ENCODE peak calls at places on chromosomes 13 and 19, in seven cellular contexts. One of them, this sample, is unnamed.
A peak's percentile ranks its signal among the peaks of the same experiment; 100 is the strongest.

GRCh38 chr19:16477311-16477710 is 5.5 kb upstream of the EPS15L1 start:
- DNase-seq in AG04449: no peak
- DNase-seq in stimulated activated naive CD8-positive, alpha-beta T cell treated with anti-CD3 and anti-CD28 coated beads, Interleukin-15, amount 100 ng/mL, for 72 hours: no peak
- DNase-seq in nucleus accumbens: no peak
- DNase-seq in caudate nucleus: no peak
- DNase-seq in HepG2: no peak
- DNase-seq in naive thymus-derived CD8-positive, alpha-beta T cell: no peak
- DNase-seq in this sample: no peak

GRCh38 chr19:15479391-15480345 is at the start of gene PGLYRP2:
- DNase-seq in AG04449: no peak
- DNase-seq in stimulated activated naive CD8-positive, alpha-beta T cell treated with anti-CD3 and anti-CD28 coated beads, Interleukin-15, amount 100 ng/mL, for 72 hours: no peak
- DNase-seq in nucleus accumbens: no peak
- DNase-seq in caudate nucleus: no peak
- DNase-seq in HepG2: peak; percentile 31
- DNase-seq in naive thymus-derived CD8-positive, alpha-beta T cell: peak; percentile 23
- DNase-seq in this sample: no peak

GRCh38 chr19:30450101-30450500 is 77.9 kb downstream of the ZNF536 start:
- DNase-seq in AG04449: no peak
- DNase-seq in stimulated activated naive CD8-positive, alpha-beta T cell treated with anti-CD3 and anti-CD28 coated beads, Interleukin-15, amount 100 ng/mL, for 72 hours: no peak
- DNase-seq in nucleus accumbens: peak; percentile 78
- DNase-seq in caudate nucleus: peak; percentile 59
- DNase-seq in HepG2: no peak
- DNase-seq in naive thymus-derived CD8-positive, alpha-beta T cell: no peak
- DNase-seq in this sample: peak; percentile 24

GRCh38 chr13:27264181-27264580 is 6.4 kb upstream of the RASL11A start:
- DNase-seq in AG04449: no peak
- DNase-seq in stimulated activated naive CD8-positive, alpha-beta T cell treated with anti-CD3 and anti-CD28 coated beads, Interleukin-15, amount 100 ng/mL, for 72 hours: no peak
- DNase-seq in nucleus accumbens: no peak
- DNase-seq in caudate nucleus: peak; percentile 13
- DNase-seq in HepG2: no peak
- DNase-seq in naive thymus-derived CD8-positive, alpha-beta T cell: no peak
- DNase-seq in this sample: no peak

GRCh38 chr19:7468840-7469239 is 20.0 kb downstream of the PEX11G start:
- DNase-seq in AG04449: no peak
- DNase-seq in stimulated activated naive CD8-positive, alpha-beta T cell treated with anti-CD3 and anti-CD28 coated beads, Interleukin-15, amount 100 ng/mL, for 72 hours: no peak
- DNase-seq in nucleus accumbens: no peak
- DNase-seq in caudate nucleus: no peak
- DNase-seq in HepG2: no peak
- DNase-seq in naive thymus-derived CD8-positive, alpha-beta T cell: no peak
- DNase-seq in this sample: no peak

GRCh38 chr13:26007774-26008173 is 44.0 kb downstream of the SHISA2 start:
- DNase-seq in AG04449: no peak
- DNase-seq in stimulated activated naive CD8-positive, alpha-beta T cell treated with anti-CD3 and anti-CD28 coated beads, Interleukin-15, amount 100 ng/mL, for 72 hours: no peak
- DNase-seq in nucleus accumbens: no peak
- DNase-seq in caudate nucleus: no peak
- DNase-seq in HepG2: no peak
- DNase-seq in naive thymus-derived CD8-positive, alpha-beta T cell: no peak
- DNase-seq in this sample: no peak

GRCh38 chr13:113787694-113788093 is 28.7 kb downstream of the TMEM255B start:
- DNase-seq in AG04449: no peak
- DNase-seq in stimulated activated naive CD8-positive, alpha-beta T cell treated with anti-CD3 and anti-CD28 coated beads, Interleukin-15, amount 100 ng/mL, for 72 hours: no peak
- DNase-seq in nucleus accumbens: no peak
- DNase-seq in caudate nucleus: no peak
- DNase-seq in HepG2: no peak
- DNase-seq in naive thymus-derived CD8-positive, alpha-beta T cell: no peak
- DNase-seq in this sample: peak; percentile 24

GRCh38 chr19:6249296-6249695 is 30.5 kb downstream of the MLLT1 start:
- DNase-seq in AG04449: no peak
- DNase-seq in stimulated activated naive CD8-positive, alpha-beta T cell treated with anti-CD3 and anti-CD28 coated beads, Interleukin-15, amount 100 ng/mL, for 72 hours: no peak
- DNase-seq in nucleus accumbens: peak; percentile 50
- DNase-seq in caudate nucleus: no peak
- DNase-seq in HepG2: no peak
- DNase-seq in naive thymus-derived CD8-positive, alpha-beta T cell: no peak
- DNase-seq in this sample: no peak

GRCh38 chr19:14550201-14550754 is 20.9 kb downstream of the TECR start:
- DNase-seq in AG04449: no peak
- DNase-seq in stimulated activated naive CD8-positive, alpha-beta T cell treated with anti-CD3 and anti-CD28 coated beads, Interleukin-15, amount 100 ng/mL, for 72 hours: no peak
- DNase-seq in nucleus accumbens: no peak
- DNase-seq in caudate nucleus: no peak
- DNase-seq in HepG2: no peak
- DNase-seq in naive thymus-derived CD8-positive, alpha-beta T cell: no peak
- DNase-seq in this sample: peak; percentile 84

GRCh38 chr13:25988655-25989054 is 63.2 kb downstream of the SHISA2 start:
- DNase-seq in AG04449: no peak
- DNase-seq in stimulated activated naive CD8-positive, alpha-beta T cell treated with anti-CD3 and anti-CD28 coated beads, Interleukin-15, amount 100 ng/mL, for 72 hours: no peak
- DNase-seq in nucleus accumbens: no peak
- DNase-seq in caudate nucleus: no peak
- DNase-seq in HepG2: no peak
- DNase-seq in naive thymus-derived CD8-positive, alpha-beta T cell: no peak
- DNase-seq in this sample: no peak

GRCh38 chr19:38061294-38061693 is 154.3 kb downstream of the SIPA1L3 start:
- DNase-seq in AG04449: peak; percentile 36
- DNase-seq in stimulated activated naive CD8-positive, alpha-beta T cell treated with anti-CD3 and anti-CD28 coated beads, Interleukin-15, amount 100 ng/mL, for 72 hours: no peak
- DNase-seq in nucleus accumbens: no peak
- DNase-seq in caudate nucleus: no peak
- DNase-seq in HepG2: no peak
- DNase-seq in naive thymus-derived CD8-positive, alpha-beta T cell: no peak
- DNase-seq in this sample: no peak

GRCh38 chr19:42419309-42419708 is 7.9 kb downstream of the LIPE start:
- DNase-seq in AG04449: no peak
- DNase-seq in stimulated activated naive CD8-positive, alpha-beta T cell treated with anti-CD3 and anti-CD28 coated beads, Interleukin-15, amount 100 ng/mL, for 72 hours: no peak
- DNase-seq in nucleus accumbens: no peak
- DNase-seq in caudate nucleus: no peak
- DNase-seq in HepG2: no peak
- DNase-seq in naive thymus-derived CD8-positive, alpha-beta T cell: no peak
- DNase-seq in this sample: no peak

GRCh38 chr13:47572375-47572774 is 428.7 kb downstream of the SUCLA2 start:
- DNase-seq in AG04449: no peak
- DNase-seq in stimulated activated naive CD8-positive, alpha-beta T cell treated with anti-CD3 and anti-CD28 coated beads, Interleukin-15, amount 100 ng/mL, for 72 hours: no peak
- DNase-seq in nucleus accumbens: no peak
- DNase-seq in caudate nucleus: no peak
- DNase-seq in HepG2: no peak
- DNase-seq in naive thymus-derived CD8-positive, alpha-beta T cell: no peak
- DNase-seq in this sample: no peak

GRCh38 chr13:86000546-86000945 is 201.3 kb upstream of the SLITRK6 start:
- DNase-seq in AG04449: no peak
- DNase-seq in stimulated activated naive CD8-positive, alpha-beta T cell treated with anti-CD3 and anti-CD28 coated beads, Interleukin-15, amount 100 ng/mL, for 72 hours: no peak
- DNase-seq in nucleus accumbens: no peak
- DNase-seq in caudate nucleus: no peak
- DNase-seq in HepG2: no peak
- DNase-seq in naive thymus-derived CD8-positive, alpha-beta T cell: no peak
- DNase-seq in this sample: no peak

GRCh38 chr19:56667311-56667870 is 4.2 kb downstream of the ZNF835 start:
- DNase-seq in AG04449: no peak
- DNase-seq in stimulated activated naive CD8-positive, alpha-beta T cell treated with anti-CD3 and anti-CD28 coated beads, Interleukin-15, amount 100 ng/mL, for 72 hours: no peak
- DNase-seq in nucleus accumbens: no peak
- DNase-seq in caudate nucleus: no peak
- DNase-seq in HepG2: no peak
- DNase-seq in naive thymus-derived CD8-positive, alpha-beta T cell: no peak
- DNase-seq in this sample: no peak

GRCh38 chr19:11549386-11549953 is 9.6 kb downstream of the ELOF1 start:
- DNase-seq in AG04449: no peak
- DNase-seq in stimulated activated naive CD8-positive, alpha-beta T cell treated with anti-CD3 and anti-CD28 coated beads, Interleukin-15, amount 100 ng/mL, for 72 hours: no peak
- DNase-seq in nucleus accumbens: no peak
- DNase-seq in caudate nucleus: no peak
- DNase-seq in HepG2: no peak
- DNase-seq in naive thymus-derived CD8-positive, alpha-beta T cell: no peak
- DNase-seq in this sample: peak; percentile 57

GRCh38 chr13:102862624-102863210 is 16.9 kb downstream of the ERCC5 start:
- DNase-seq in AG04449: no peak
- DNase-seq in stimulated activated naive CD8-positive, alpha-beta T cell treated with anti-CD3 and anti-CD28 coated beads, Interleukin-15, amount 100 ng/mL, for 72 hours: no peak
- DNase-seq in nucleus accumbens: no peak
- DNase-seq in caudate nucleus: no peak
- DNase-seq in HepG2: no peak
- DNase-seq in naive thymus-derived CD8-positive, alpha-beta T cell: no peak
- DNase-seq in this sample: no peak

GRCh38 chr13:113750554-113751399 is 8.2 kb upstream of the TMEM255B start:
- DNase-seq in AG04449: no peak
- DNase-seq in stimulated activated naive CD8-positive, alpha-beta T cell treated with anti-CD3 and anti-CD28 coated beads, Interleukin-15, amount 100 ng/mL, for 72 hours: no peak
- DNase-seq in nucleus accumbens: no peak
- DNase-seq in caudate nucleus: no peak
- DNase-seq in HepG2: no peak
- DNase-seq in naive thymus-derived CD8-positive, alpha-beta T cell: no peak
- DNase-seq in this sample: no peak

GRCh38 chr13:98563071-98563470 is 13.8 kb downstream of the STK24 start:
- DNase-seq in AG04449: no peak
- DNase-seq in stimulated activated naive CD8-positive, alpha-beta T cell treated with anti-CD3 and anti-CD28 coated beads, Interleukin-15, amount 100 ng/mL, for 72 hours: no peak
- DNase-seq in nucleus accumbens: no peak
- DNase-seq in caudate nucleus: no peak
- DNase-seq in HepG2: no peak
- DNase-seq in naive thymus-derived CD8-positive, alpha-beta T cell: peak; percentile 72
- DNase-seq in this sample: no peak

GRCh38 chr19:1911098-1911497 is 5.9 kb downstream of the ADAT3 start:
- DNase-seq in AG04449: no peak
- DNase-seq in stimulated activated naive CD8-positive, alpha-beta T cell treated with anti-CD3 and anti-CD28 coated beads, Interleukin-15, amount 100 ng/mL, for 72 hours: no peak
- DNase-seq in nucleus accumbens: no peak
- DNase-seq in caudate nucleus: no peak
- DNase-seq in HepG2: no peak
- DNase-seq in naive thymus-derived CD8-positive, alpha-beta T cell: no peak
- DNase-seq in this sample: no peak

GRCh38 chr19:7862413-7862951 is 11.7 kb downstream of the PRR36 start:
- DNase-seq in AG04449: no peak
- DNase-seq in stimulated activated naive CD8-positive, alpha-beta T cell treated with anti-CD3 and anti-CD28 coated beads, Interleukin-15, amount 100 ng/mL, for 72 hours: peak; percentile 73
- DNase-seq in nucleus accumbens: peak; percentile 55
- DNase-seq in caudate nucleus: peak; percentile 42
- DNase-seq in HepG2: no peak
- DNase-seq in naive thymus-derived CD8-positive, alpha-beta T cell: peak; percentile 70
- DNase-seq in this sample: peak; percentile 49

GRCh38 chr13:29861694-29862110 is 11.3 kb upstream of the UBL3 start:
- DNase-seq in AG04449: peak; percentile 98
- DNase-seq in stimulated activated naive CD8-positive, alpha-beta T cell treated with anti-CD3 and anti-CD28 coated beads, Interleukin-15, amount 100 ng/mL, for 72 hours: no peak
- DNase-seq in nucleus accumbens: no peak
- DNase-seq in caudate nucleus: no peak
- DNase-seq in HepG2: peak; percentile 52
- DNase-seq in naive thymus-derived CD8-positive, alpha-beta T cell: no peak
- DNase-seq in this sample: no peak

GRCh38 chr13:79663420-79663819 is 182.5 kb downstream of the NDFIP2 start:
- DNase-seq in AG04449: no peak
- DNase-seq in stimulated activated naive CD8-positive, alpha-beta T cell treated with anti-CD3 and anti-CD28 coated beads, Interleukin-15, amount 100 ng/mL, for 72 hours: no peak
- DNase-seq in nucleus accumbens: no peak
- DNase-seq in caudate nucleus: no peak
- DNase-seq in HepG2: no peak
- DNase-seq in naive thymus-derived CD8-positive, alpha-beta T cell: no peak
- DNase-seq in this sample: no peak

GRCh38 chr19:50458396-50459066 is 17.8 kb upstream of the EMC10 start:
- DNase-seq in AG04449: no peak
- DNase-seq in stimulated activated naive CD8-positive, alpha-beta T cell treated with anti-CD3 and anti-CD28 coated beads, Interleukin-15, amount 100 ng/mL, for 72 hours: no peak
- DNase-seq in nucleus accumbens: no peak
- DNase-seq in caudate nucleus: no peak
- DNase-seq in HepG2: no peak
- DNase-seq in naive thymus-derived CD8-positive, alpha-beta T cell: no peak
- DNase-seq in this sample: no peak

GRCh38 chr19:42277821-42278809 is 9.1 kb downstream of the CIC start:
- DNase-seq in AG04449: no peak
- DNase-seq in stimulated activated naive CD8-positive, alpha-beta T cell treated with anti-CD3 and anti-CD28 coated beads, Interleukin-15, amount 100 ng/mL, for 72 hours: no peak
- DNase-seq in nucleus accumbens: no peak
- DNase-seq in caudate nucleus: no peak
- DNase-seq in HepG2: no peak
- DNase-seq in naive thymus-derived CD8-positive, alpha-beta T cell: no peak
- DNase-seq in this sample: peak; percentile 42

GRCh38 chr13:98338312-98338711 is 161.2 kb upstream of the RNF113B start:
- DNase-seq in AG04449: no peak
- DNase-seq in stimulated activated naive CD8-positive, alpha-beta T cell treated with anti-CD3 and anti-CD28 coated beads, Interleukin-15, amount 100 ng/mL, for 72 hours: no peak
- DNase-seq in nucleus accumbens: no peak
- DNase-seq in caudate nucleus: no peak
- DNase-seq in HepG2: no peak
- DNase-seq in naive thymus-derived CD8-positive, alpha-beta T cell: no peak
- DNase-seq in this sample: no peak

GRCh38 chr13:98327326-98328314 is 150.6 kb upstream of the RNF113B start:
- DNase-seq in AG04449: peak; percentile 56
- DNase-seq in stimulated activated naive CD8-positive, alpha-beta T cell treated with anti-CD3 and anti-CD28 coated beads, Interleukin-15, amount 100 ng/mL, for 72 hours: no peak
- DNase-seq in nucleus accumbens: no peak
- DNase-seq in caudate nucleus: no peak
- DNase-seq in HepG2: peak; percentile 88
- DNase-seq in naive thymus-derived CD8-positive, alpha-beta T cell: no peak
- DNase-seq in this sample: no peak

GRCh38 chr19:13839938-13840750 is 36.8 kb upstream of the NANOS3 start:
- DNase-seq in AG04449: no peak
- DNase-seq in stimulated activated naive CD8-positive, alpha-beta T cell treated with anti-CD3 and anti-CD28 coated beads, Interleukin-15, amount 100 ng/mL, for 72 hours: no peak
- DNase-seq in nucleus accumbens: no peak
- DNase-seq in caudate nucleus: no peak
- DNase-seq in HepG2: no peak
- DNase-seq in naive thymus-derived CD8-positive, alpha-beta T cell: no peak
- DNase-seq in this sample: peak; percentile 66

GRCh38 chr13:106145997-106146864 is 389.2 kb downstream of the EFNB2 start:
- DNase-seq in AG04449: no peak
- DNase-seq in stimulated activated naive CD8-positive, alpha-beta T cell treated with anti-CD3 and anti-CD28 coated beads, Interleukin-15, amount 100 ng/mL, for 72 hours: no peak
- DNase-seq in nucleus accumbens: no peak
- DNase-seq in caudate nucleus: no peak
- DNase-seq in HepG2: no peak
- DNase-seq in naive thymus-derived CD8-positive, alpha-beta T cell: no peak
- DNase-seq in this sample: no peak